ENCODE peak calls at places on chromosomes 7 and 10, in eight cellular contexts. Y, Z, A, N, W, U, R and O are unnamed samples.

GRCh38 chr10:47111329-47111862 is 188.6 kb upstream of the GDF10 start:
- DNase-seq in Y (no peak), Z (no peak), A (peak), N (no peak), W (no peak), U (no peak), R (no peak), O (no peak)

GRCh38 chr7:81439591-81439990 is 330.3 kb downstream of the HGF start:
- DNase-seq in Y (no peak), Z (no peak), A (no peak), N (no peak), W (peak), U (no peak), R (no peak), O (no peak)

GRCh38 chr10:70267161-70267933 is 16.5 kb downstream of the NPFFR1 start:
- DNase-seq in Y (peak), Z (no peak), A (peak), N (peak), W (peak), U (no peak), R (peak), O (peak)

GRCh38 chr10:25082276-25083204 is 66.1 kb downstream of the THNSL1 start:
- DNase-seq in Y (no peak), Z (no peak), A (peak), N (no peak), W (no peak), U (no peak), R (no peak), O (no peak)

GRCh38 chr7:151143261-151144015 is 24.1 kb downstream of the GBX1 start:
- DNase-seq in Y (no peak), Z (peak), A (no peak), N (peak), W (no peak), U (peak), R (no peak), O (no peak)

GRCh38 chr7:22195402-22195801 is 161.6 kb downstream of the RAPGEF5 start:
- DNase-seq in Y (no peak), Z (no peak), A (no peak), N (no peak), W (no peak), U (no peak), R (no peak), O (no peak)

GRCh38 chr7:152338553-152338952 is 97.2 kb downstream of the KMT2C start:
- DNase-seq in Y (no peak), Z (no peak), A (no peak), N (no peak), W (peak), U (no peak), R (no peak), O (no peak)

GRCh38 chr7:18320422-18320821 is 175.1 kb upstream of the HDAC9 start:
- DNase-seq in Y (no peak), Z (no peak), A (no peak), N (no peak), W (no peak), U (no peak), R (no peak), O (no peak)

GRCh38 chr7:124462249-124462648 is 303.3 kb downstream of the GPR37 start:
- DNase-seq in Y (no peak), Z (no peak), A (no peak), N (no peak), W (peak), U (no peak), R (no peak), O (no peak)

GRCh38 chr10:112389147-112389822 is 15.4 kb downstream of the ACSL5 start:
- DNase-seq in Y (peak), Z (no peak), A (peak), N (no peak), W (peak), U (no peak), R (peak), O (peak)

GRCh38 chr7:78127009-78127408 is 328.4 kb downstream of the PHTF2 start:
- DNase-seq in Y (no peak), Z (no peak), A (no peak), N (no peak), W (no peak), U (no peak), R (no peak), O (no peak)

GRCh38 chr10:120945182-120945581 is 94.0 kb downstream of the WDR11 start:
- DNase-seq in Y (no peak), Z (no peak), A (no peak), N (no peak), W (no peak), U (no peak), R (no peak), O (no peak)

GRCh38 chr7:45178241-45179225 is 20.9 kb downstream of the RAMP3 start:
- DNase-seq in Y (no peak), Z (peak), A (peak), N (no peak), W (no peak), U (peak), R (peak), O (peak)

DNA sequence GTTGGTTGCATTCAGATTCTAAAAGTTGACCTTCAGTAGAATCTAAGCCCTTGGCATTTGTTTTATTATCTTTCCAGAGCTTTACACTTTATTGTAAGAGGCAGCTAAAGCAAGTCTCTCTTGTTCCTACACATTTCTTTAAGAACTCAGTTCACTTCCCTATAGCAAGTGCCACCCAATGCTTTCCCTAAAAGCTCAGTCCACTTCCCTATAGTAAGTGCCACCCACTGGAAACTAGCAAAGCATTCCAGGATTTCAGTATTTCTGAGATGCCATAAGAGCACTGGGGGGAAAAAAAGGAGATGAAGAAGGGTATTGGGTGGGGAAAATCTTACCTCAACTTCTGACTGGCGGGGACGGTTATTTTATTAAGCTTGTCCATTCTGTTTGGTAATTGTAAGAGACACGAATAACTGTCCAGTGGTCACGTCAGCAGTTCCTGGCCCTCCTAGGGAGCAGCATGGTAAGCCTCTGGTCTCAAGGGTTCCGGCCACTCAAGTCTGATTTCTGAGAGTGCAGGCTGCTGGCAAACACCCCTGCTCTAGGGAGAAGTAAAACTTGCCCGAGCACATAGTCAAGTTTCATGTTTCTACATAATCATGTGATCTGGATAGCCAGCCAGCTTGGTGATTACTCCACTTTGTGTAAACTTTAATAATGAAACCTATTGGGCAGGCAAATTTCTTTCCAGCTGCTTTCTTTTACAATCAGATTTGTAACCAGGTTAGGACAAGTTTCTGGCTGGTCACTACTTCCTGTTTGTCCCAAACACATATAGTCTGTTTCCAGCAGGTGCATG is at the start of gene BLNK:
- DNase-seq in Y (peak), Z (peak), A (no peak), N (peak), W (peak), U (no peak), R (no peak), O (no peak)
- TF ChIP-seq POLR2A in Y (no peak), Z (peak), A (no peak), N (peak), W (no peak), U (no peak), R (no peak), O (no peak)

DNA sequence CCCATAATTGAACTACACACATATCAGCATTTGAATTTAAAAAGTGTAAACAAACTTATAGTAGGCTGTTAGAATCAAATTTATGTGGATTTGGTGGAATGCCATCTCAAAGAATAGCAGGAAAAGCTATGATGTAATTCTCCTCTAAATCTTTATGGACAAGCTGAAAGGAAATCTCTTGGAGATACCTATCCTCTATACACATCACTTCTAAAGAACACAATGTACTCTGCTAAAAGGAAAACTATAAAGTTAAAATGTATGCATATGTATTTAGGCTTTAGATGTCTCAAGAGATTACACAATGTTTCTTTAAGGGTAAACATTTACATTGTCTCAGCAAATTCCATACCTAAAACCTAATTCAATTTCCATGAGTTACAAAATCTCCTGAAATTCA is 323.3 kb downstream of the CRPPA start:
- DNase-seq in Y (no peak), Z (no peak), A (no peak), N (no peak), W (no peak), U (no peak), R (no peak), O (no peak)
- TF ChIP-seq POLR2A in Y (no peak), Z (no peak), A (no peak), N (no peak), W (no peak), U (no peak), R (no peak), O (no peak)

GRCh38 chr7:127585044-127585953 is at the start of gene GCC1:
- DNase-seq in Y (peak), Z (peak), A (peak), N (peak), W (peak), U (peak), R (peak), O (peak)
- TF ChIP-seq POLR2A in Y (no peak), Z (peak), A (peak), N (peak), W (peak), U (peak), R (peak), O (peak)

GRCh38 chr10:103691723-103692380 is 163.5 kb downstream of the SH3PXD2A start:
- DNase-seq in Y (no peak), Z (no peak), A (no peak), N (no peak), W (peak), U (peak), R (no peak), O (no peak)
- TF ChIP-seq POLR2A in Y (no peak), Z (no peak), A (no peak), N (no peak), W (no peak), U (no peak), R (no peak), O (no peak)

GRCh38 chr10:97292862-97293198 is 393 bp upstream of the ARHGAP19 start:
- DNase-seq in Y (no peak), Z (no peak), A (no peak), N (no peak), W (no peak), U (no peak), R (no peak), O (no peak)

GRCh38 chr10:97297556-97298222 is 5.3 kb upstream of the ARHGAP19 start:
- DNase-seq in Y (no peak), Z (peak), A (no peak), N (no peak), W (no peak), U (no peak), R (no peak), O (peak)

GRCh38 chr10:97291357-97292096 is 910 bp downstream of the ARHGAP19 start:
- DNase-seq in Y (no peak), Z (no peak), A (no peak), N (no peak), W (no peak), U (no peak), R (no peak), O (no peak)

GRCh38 chr10:97298223-97298571 is 5.8 kb upstream of the ARHGAP19 start:
- DNase-seq in Y (no peak), Z (no peak), A (no peak), N (no peak), W (no peak), U (no peak), R (no peak), O (no peak)

GRCh38 chr10:97292097-97292861 is at the start of gene ARHGAP19:
- DNase-seq in Y (peak), Z (peak), A (peak), N (peak), W (peak), U (peak), R (peak), O (peak)
- TF ChIP-seq POLR2A in Y (no peak), Z (peak), A (peak), N (peak), W (peak), U (peak), R (peak), O (peak)

DNA sequence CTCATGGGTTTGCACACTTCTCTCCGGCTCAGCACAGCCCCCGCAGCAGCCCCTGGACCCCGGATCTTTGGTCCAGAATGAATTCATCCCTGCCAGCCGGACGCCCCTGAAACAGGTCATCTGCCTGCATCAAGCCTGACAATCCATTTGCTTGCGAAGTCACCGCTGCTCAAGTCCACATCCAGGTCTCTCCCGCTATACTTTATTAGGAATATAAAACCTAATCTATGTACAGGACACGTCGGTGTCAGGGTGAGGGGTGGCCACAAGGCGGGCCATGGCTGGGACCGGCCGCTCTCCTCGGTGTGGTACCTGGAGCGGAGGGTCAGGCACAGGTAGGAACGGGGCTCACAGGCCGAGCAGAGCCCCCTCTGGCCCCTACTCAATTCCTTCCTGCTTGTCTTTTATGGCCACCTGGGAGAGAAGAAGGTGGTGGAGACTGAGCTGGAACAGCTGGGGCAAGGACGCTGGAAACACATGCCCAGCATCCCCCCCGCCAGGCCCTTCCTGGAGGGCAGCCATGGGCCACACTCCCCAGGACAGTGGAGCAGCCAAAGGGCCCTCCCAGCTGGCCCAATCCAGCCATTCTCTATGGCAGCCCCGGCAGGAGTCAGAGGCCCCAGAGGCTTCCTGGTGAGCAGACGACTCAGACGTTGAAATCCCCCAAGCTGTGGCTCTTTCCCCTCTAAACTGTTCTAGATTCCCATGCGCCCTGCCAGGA is 5.3 kb downstream of the POLR2J start:
- DNase-seq in Y (no peak), Z (peak), A (no peak), N (no peak), W (no peak), U (peak), R (no peak), O (no peak)
- TF ChIP-seq POLR2A in Y (no peak), Z (no peak), A (no peak), N (no peak), W (no peak), U (no peak), R (no peak), O (no peak)

GRCh38 chr7:74157605-74158004 is 16.6 kb upstream of the EIF4H start:
- DNase-seq in Y (no peak), Z (no peak), A (no peak), N (no peak), W (no peak), U (no peak), R (no peak), O (no peak)
- TF ChIP-seq POLR2A in Y (no peak), Z (no peak), A (no peak), N (no peak), W (no peak), U (no peak), R (no peak), O (no peak)

DNA sequence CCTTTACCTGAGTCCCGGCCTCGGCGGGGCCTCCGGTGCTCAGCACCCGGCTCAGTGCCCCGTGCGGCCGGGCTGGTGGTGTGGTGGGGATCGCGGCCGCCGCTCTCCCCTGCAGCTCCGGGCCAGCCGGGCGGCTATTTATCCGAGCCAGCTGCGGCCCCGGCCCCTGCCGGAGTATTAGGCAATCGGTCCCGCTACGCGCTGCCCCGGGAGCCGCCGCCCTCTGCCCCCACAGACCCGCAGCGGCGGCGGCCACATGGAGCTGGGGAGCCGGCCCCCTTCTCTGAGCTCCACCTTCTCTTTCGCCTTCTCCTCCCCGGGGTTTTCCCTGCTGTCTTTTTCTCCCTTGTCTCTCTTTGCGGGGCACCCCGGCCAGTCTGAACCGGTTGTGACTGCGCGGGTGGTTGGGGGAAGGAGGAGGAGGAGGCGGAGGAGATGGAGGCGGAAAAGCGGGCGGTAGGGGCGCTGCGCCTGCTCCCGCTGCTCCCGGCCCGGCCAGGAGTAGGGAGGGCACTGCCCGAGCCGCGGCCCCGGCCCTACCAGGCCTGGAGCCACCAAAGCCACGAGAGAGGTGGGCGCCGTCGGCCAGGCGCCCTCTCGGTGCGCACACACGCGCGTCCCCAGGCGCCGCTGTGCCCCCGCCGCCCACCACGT is at the start of gene SLC16A9:
- DNase-seq in Y (peak), Z (peak), A (peak), N (peak), W (peak), U (peak), R (peak), O (peak)
- TF ChIP-seq POLR2A in Y (no peak), Z (no peak), A (peak), N (peak), W (no peak), U (peak), R (no peak), O (no peak)